ENCODE peak calls at places on chromosomes 2 and 18, in five cellular contexts. J is gastrocnemius medialis; A is esophagus squamous epithelium; G is CD4-positive, alpha-beta memory T cell; W is aorta. P is an unnamed sample. For H3K4me1, the result is how much of the 10 kb centered on the place peaks cover.

GRCh38 chr18:62828852-62829251 is 113.5 kb downstream of the PHLPP1 start:
- DNase-seq in J (no peak), A (no peak), G (no peak), W (no peak), P (no peak)

GRCh38 chr2:108297436-108298141 is 8.9 kb downstream of the SULT1C2 start:
- DNase-seq in J (no peak), A (no peak), G (no peak), W (no peak), P (no peak)

GRCh38 chr2:209368924-209369323 is 54.9 kb upstream of the MAP2 start:
- DNase-seq in J (no peak), A (no peak), G (no peak), W (peak), P (peak)

GRCh38 chr2:238841542-238842181 is 6.2 kb upstream of the TWIST2 start:
- DNase-seq in J (no peak), A (no peak), G (no peak), W (no peak), P (no peak)

GRCh38 chr2:234676109-234676858 is 179.4 kb upstream of the ARL4C start:
- DNase-seq in J (no peak), A (no peak), G (no peak), W (no peak), P (no peak)

GRCh38 chr2:178110681-178111080 is 1.6 kb upstream of the RBM45 start:
- DNase-seq in J (no peak), A (no peak), G (no peak), W (no peak), P (no peak)

GRCh38 chr2:208334230-208334629 is 68.2 kb downstream of the PIKFYVE start:
- DNase-seq in J (no peak), A (no peak), G (no peak), W (no peak), P (no peak)

GRCh38 chr2:85886585-85886984 is 2.2 kb downstream of the ST3GAL5 start:
- DNase-seq in J (peak), A (no peak), G (no peak), W (peak), P (peak)

GRCh38 chr2:240438810-240439697 is 3.6 kb downstream of the GPC1 start:
- DNase-seq in J (peak), A (no peak), G (no peak), W (peak), P (peak)

GRCh38 chr18:10062292-10062940 is 148.6 kb downstream of the VAPA start:
- DNase-seq in J (no peak), A (no peak), G (no peak), W (no peak), P (no peak)

GRCh38 chr2:218022131-218022850 is 19.5 kb upstream of the TNS1 start:
- DNase-seq in J (no peak), A (no peak), G (no peak), W (peak), P (no peak)

GRCh38 chr18:7572837-7573236 is 5.7 kb downstream of the PTPRM start:
- DNase-seq in J (no peak), A (no peak), G (no peak), W (no peak), P (no peak)
- H3K27ac ChIP-seq in J (no peak), A (no peak), G (no peak), W (peak), P (no peak)

GRCh38 chr2:219689676-219690628 is 62.5 kb downstream of the SLC4A3 start:
- DNase-seq in J (no peak), A (no peak), G (peak), W (no peak), P (no peak)

GRCh38 chr2:219687882-219688559 is 60.6 kb downstream of the SLC4A3 start:
- DNase-seq in J (no peak), A (no peak), G (no peak), W (no peak), P (no peak)

GRCh38 chr2:219687266-219687665 is 59.8 kb downstream of the SLC4A3 start:
- DNase-seq in J (no peak), A (no peak), G (no peak), W (no peak), P (no peak)

GRCh38 chr2:219691551-219691950 is 64.1 kb downstream of the SLC4A3 start:
- DNase-seq in J (no peak), A (no peak), G (no peak), W (no peak), P (no peak)

DNA sequence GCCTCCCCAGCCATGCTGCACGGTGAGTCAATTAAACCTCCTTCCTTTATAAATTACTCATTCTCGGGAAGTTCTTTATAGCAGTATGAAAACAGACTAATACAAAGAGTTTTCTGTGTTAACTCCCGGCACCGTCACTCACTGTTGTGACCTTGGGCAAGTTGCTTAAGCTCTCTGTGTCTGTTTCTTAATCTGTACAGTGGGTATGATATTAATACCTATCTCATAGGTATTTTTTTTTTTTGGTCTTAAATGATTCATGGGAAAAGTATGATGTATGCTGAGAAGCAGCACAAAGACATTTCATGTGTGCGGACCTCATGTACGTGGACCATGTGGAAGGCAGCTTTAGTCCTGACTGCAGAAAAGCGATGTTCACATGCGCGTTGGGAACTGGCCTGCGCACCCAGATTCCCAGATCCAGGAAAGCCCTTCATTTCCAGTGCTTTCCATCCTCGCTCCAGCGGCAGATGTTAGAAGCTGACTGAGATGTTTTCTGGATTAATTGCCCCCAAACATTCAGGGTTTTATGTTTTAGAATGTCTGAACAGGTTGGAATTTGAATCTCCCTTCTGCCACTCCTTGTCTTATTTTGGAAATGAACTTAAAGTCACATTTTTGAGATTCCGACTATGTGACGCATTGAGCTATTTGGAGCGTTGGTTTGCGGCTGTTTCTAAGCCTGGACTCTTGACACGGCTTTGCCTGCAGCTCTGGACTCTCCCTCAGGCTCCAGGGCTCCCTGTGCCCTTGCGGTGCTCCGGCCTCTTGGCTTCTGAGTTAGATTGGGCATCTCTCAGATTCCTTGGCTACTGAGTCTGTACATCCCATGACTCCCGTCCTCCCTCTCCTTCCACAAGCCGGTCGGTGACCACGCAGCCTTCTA is 61.4 kb downstream of the SLC4A3 start:
- DNase-seq in J (no peak), A (no peak), G (no peak), W (peak), P (no peak)
- H3K4me1 ChIP-seq in J (under half), A (under half), G (under half), W (under half), P (under half)

DNA sequence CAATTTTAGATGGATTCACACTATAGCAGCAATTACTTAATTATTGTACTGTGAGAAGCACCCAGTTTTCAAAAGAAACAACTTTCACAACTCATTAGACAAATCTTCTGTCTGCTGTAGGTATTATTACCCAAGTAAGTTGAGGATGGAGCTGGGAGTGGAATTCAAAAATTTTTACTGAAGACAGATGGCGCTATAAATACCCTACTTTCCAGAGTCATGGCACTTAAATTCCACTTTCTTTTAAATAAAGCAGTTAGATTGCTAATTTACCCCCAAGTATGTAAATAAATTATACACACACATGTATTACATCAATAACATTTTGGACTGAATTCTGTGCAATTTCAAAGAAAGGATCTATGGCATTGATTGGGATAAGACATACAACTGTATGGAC is 166.8 kb downstream of the FTCDNL1 start:
- DNase-seq in J (no peak), A (no peak), G (no peak), W (no peak), P (no peak)
- H3K27ac ChIP-seq in J (no peak), A (no peak), G (no peak), W (no peak), P (no peak)

GRCh38 chr2:128638311-128638710 is 319.6 kb upstream of the HS6ST1 start:
- DNase-seq in J (no peak), A (no peak), G (no peak), W (no peak), P (peak)

GRCh38 chr2:128637481-128638155 is 318.9 kb upstream of the HS6ST1 start:
- DNase-seq in J (no peak), A (no peak), G (no peak), W (peak), P (no peak)

GRCh38 chr2:128633501-128633900 is 314.8 kb upstream of the HS6ST1 start:
- DNase-seq in J (no peak), A (no peak), G (no peak), W (no peak), P (no peak)

GRCh38 chr2:128636802-128637147 is 318.1 kb upstream of the HS6ST1 start:
- DNase-seq in J (no peak), A (no peak), G (no peak), W (peak), P (no peak)

GRCh38 chr2:128635361-128635900 is 316.8 kb upstream of the HS6ST1 start:
- DNase-seq in J (no peak), A (no peak), G (no peak), W (peak), P (no peak)
- H3K4me1 ChIP-seq in J (under half), A (under half), G (under half), W (under half), P (under half)

GRCh38 chr2:172230301-172230700 is 127.6 kb upstream of the DLX2 start:
- DNase-seq in J (no peak), A (no peak), G (no peak), W (no peak), P (no peak)
- H3K27ac ChIP-seq in J (no peak), A (peak), G (no peak), W (no peak), P (no peak)

GRCh38 chr2:134737671-134738070 is 18.9 kb upstream of the TMEM163 start:
- DNase-seq in J (no peak), A (no peak), G (no peak), W (no peak), P (no peak)

GRCh38 chr2:134739879-134740301 is 21.1 kb upstream of the TMEM163 start:
- DNase-seq in J (no peak), A (no peak), G (no peak), W (peak), P (no peak)

GRCh38 chr2:134739261-134739878 is 20.6 kb upstream of the TMEM163 start:
- DNase-seq in J (no peak), A (no peak), G (no peak), W (no peak), P (no peak)

GRCh38 chr2:134736167-134736885 is 17.5 kb upstream of the TMEM163 start:
- DNase-seq in J (no peak), A (no peak), G (no peak), W (no peak), P (no peak)

DNA sequence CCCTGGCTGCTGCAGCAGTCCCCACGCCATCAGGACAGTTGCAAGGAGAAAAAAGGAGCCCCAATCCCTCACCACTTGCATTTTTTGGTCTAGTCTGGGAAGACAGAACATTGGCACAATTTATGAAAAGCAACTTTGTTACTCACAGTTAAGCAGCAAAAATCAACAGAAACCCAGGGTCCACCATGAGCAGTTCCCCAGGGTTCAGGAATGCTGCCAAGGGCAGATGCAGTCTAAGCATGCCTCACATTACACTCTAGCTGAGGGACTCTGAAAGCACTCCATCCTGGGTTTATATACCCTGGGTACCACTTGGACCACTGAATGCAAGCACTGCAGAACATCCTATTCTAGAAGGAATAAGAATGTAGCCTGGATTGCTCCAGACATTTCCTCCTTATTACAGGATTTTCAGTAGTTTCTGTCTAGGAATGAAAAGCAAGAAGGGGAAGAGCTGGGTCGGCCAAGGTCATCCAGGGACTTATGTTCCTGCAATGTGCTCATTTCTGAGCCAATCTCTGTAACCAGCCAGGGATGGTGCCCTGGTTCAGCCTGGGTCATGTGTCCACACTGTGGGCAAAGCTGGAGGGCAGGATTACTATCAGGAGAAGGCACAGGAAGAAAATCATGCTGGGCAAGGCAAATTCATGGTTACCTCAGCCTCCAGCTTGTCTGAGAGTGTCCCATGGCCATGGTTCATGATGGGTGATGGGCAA is 19.5 kb upstream of the TMEM163 start:
- DNase-seq in J (no peak), A (no peak), G (no peak), W (no peak), P (no peak)
- H3K4me1 ChIP-seq in J (under half), A (under half), G (under half), W (under half), P (under half)

P was measured in lower lobe of right lung.